ENCODE peak calls at places on chromosome 10, in ten cellular contexts. C is hepatocyte, R is NCI-H345, V is BJ, A is HT1080, Y is brain microvascular endothelial cell, I is lower leg skin, N is AG08396, B is NCI-H1694 treated with DMSO at 0.1 percent for 48 hours, W is fibroblast of villous mesenchyme. K is an unnamed sample.

GRCh38 chr10:122348951-122349361 is 25.6 kb upstream of the PLEKHA1 start:
- DNase-seq in C (peak), R (no peak), V (no peak), A (no peak), Y (no peak), I (no peak), N (no peak), B (no peak), W (no peak), K (no peak)

GRCh38 chr10:3045471-3046209 is 21.7 kb upstream of the PFKP start:
- DNase-seq in C (peak), R (no peak), V (peak), A (peak), Y (peak), I (no peak), N (peak), B (no peak), W (peak), K (no peak)

GRCh38 chr10:34180749-34181148 is 634.3 kb downstream of the PARD3 start:
- DNase-seq in C (no peak), R (no peak), V (no peak), A (no peak), Y (no peak), I (no peak), N (no peak), B (no peak), W (no peak), K (no peak)

GRCh38 chr10:85317827-85318226 is 989.4 kb downstream of the CCSER2 start:
- DNase-seq in C (no peak), R (no peak), V (no peak), A (no peak), Y (no peak), I (no peak), N (no peak), B (no peak), W (no peak), K (no peak)

GRCh38 chr10:92688927-92689662 is 660 bp upstream of the HHEX start:
- DNase-seq in C (peak), R (no peak), V (no peak), A (no peak), Y (peak), I (no peak), N (peak), B (no peak), W (peak), K (no peak)

GRCh38 chr10:63427013-63427412 is 38.8 kb downstream of the JMJD1C start:
- DNase-seq in C (no peak), R (no peak), V (no peak), A (no peak), Y (no peak), I (no peak), N (no peak), B (no peak), W (no peak), K (no peak)

GRCh38 chr10:31242902-31243301 is 76.1 kb upstream of the ZEB1 start:
- DNase-seq in C (peak), R (no peak), V (peak), A (peak), Y (peak), I (no peak), N (peak), B (no peak), W (peak), K (peak)

GRCh38 chr10:88538038-88538437 is 45.1 kb downstream of the RNLS start:
- DNase-seq in C (no peak), R (no peak), V (peak), A (no peak), Y (no peak), I (no peak), N (no peak), B (no peak), W (peak), K (no peak)

GRCh38 chr10:117419921-117420320 is 44.7 kb upstream of the PDZD8 start:
- DNase-seq in C (no peak), R (no peak), V (no peak), A (peak), Y (no peak), I (no peak), N (no peak), B (no peak), W (no peak), K (no peak)